ENCODE peak calls at places on chromosomes 6 and 20, in five cellular contexts. U, D, T, O and Y are unnamed samples.

GRCh38 chr20:12969071-12969669 is 39.6 kb upstream of the SPTLC3 start:
- DNase-seq in T (no peak), D (no peak), U (no peak), O (no peak), Y (no peak)

GRCh38 chr6:107435798-107436197 is 23.6 kb downstream of the PDSS2 start:
- DNase-seq in U (no peak), D (no peak), O (peak), T (no peak), Y (no peak)

GRCh38 chr6:83092756-83093399 is 25.4 kb downstream of the DOP1A start:
- DNase-seq in T (no peak), U (no peak), O (peak), D (no peak), Y (no peak)

GRCh38 chr6:13924949-13925881 is at the start of gene RNF182:
- DNase-seq in D (no peak), U (no peak), T (no peak), O (no peak), Y (no peak)

GRCh38 chr6:16754274-16754673 is 7.0 kb downstream of the ATXN1 start:
- DNase-seq in O (no peak), T (no peak), D (no peak), U (no peak), Y (no peak)

GRCh38 chr6:105515054-105515453 is 112.2 kb upstream of the PREP start:
- DNase-seq in U (no peak), D (no peak), O (no peak), T (no peak), Y (no peak)

GRCh38 chr6:46876126-46876525 is 45.6 kb downstream of the ADGRF5 start:
- DNase-seq in U (no peak), D (no peak), T (no peak), O (peak), Y (no peak)

GRCh38 chr6:163782436-163783003 is 368.0 kb downstream of the QKI start:
- DNase-seq in U (no peak), T (no peak), O (no peak), D (no peak), Y (no peak)

GRCh38 chr6:13992417-13993055 is 67.8 kb downstream of the RNF182 start:
- DNase-seq in D (no peak), U (no peak), T (no peak), O (peak), Y (no peak)

GRCh38 chr20:24117386-24117785 is 128.8 kb upstream of the GGTLC1 start:
- DNase-seq in U (no peak), D (no peak), T (no peak), O (peak), Y (no peak)

GRCh38 chr6:137005073-137005472 is 39.7 kb downstream of the IL20RA start:
- DNase-seq in T (no peak), D (no peak), U (no peak), O (no peak), Y (no peak)

GRCh38 chr20:33095249-33095648 is 15.8 kb downstream of the BPIFB4 start:
- DNase-seq in O (no peak), T (no peak), D (no peak), U (no peak), Y (no peak)

GRCh38 chr20:38196592-38196991 is 31.5 kb upstream of the TGM2 start:
- DNase-seq in D (peak), U (peak), O (peak), T (peak), Y (peak)

GRCh38 chr6:136113736-136114173 is 136.4 kb downstream of the MTFR2 start:
- DNase-seq in U (peak), T (peak), O (peak), D (peak), Y (peak)

GRCh38 chr6:106496791-106497190 is 132.5 kb downstream of the RTN4IP1 start:
- DNase-seq in U (no peak), T (no peak), O (no peak), D (no peak), Y (no peak)

GRCh38 chr6:27940766-27941165 is 16.3 kb upstream of the OR2B6 start:
- DNase-seq in O (peak), D (no peak), U (no peak), T (no peak), Y (no peak)

GRCh38 chr6:1608976-1609661 is 596 bp upstream of the FOXC1 start:
- DNase-seq in T (no peak), U (no peak), O (no peak), D (no peak), Y (no peak)

GRCh38 chr20:25314497-25315417 is 66.9 kb downstream of the PYGB start:
- DNase-seq in O (no peak), T (no peak), U (no peak), D (no peak), Y (no peak)

GRCh38 chr6:43092635-43093034 is 16.5 kb downstream of the PTK7 start:
- DNase-seq in U (no peak), T (no peak), O (no peak), D (no peak), Y (no peak)

GRCh38 chr6:43095939-43096338 is 19.8 kb downstream of the PTK7 start:
- DNase-seq in O (no peak), U (no peak), T (no peak), D (no peak), Y (no peak)

GRCh38 chr6:43091020-43091419 is 14.9 kb downstream of the PTK7 start:
- DNase-seq in U (no peak), D (no peak), T (no peak), O (no peak), Y (no peak)

GRCh38 chr6:43091592-43091991 is 15.5 kb downstream of the PTK7 start:
- DNase-seq in D (no peak), U (no peak), T (no peak), O (no peak), Y (no peak)

GRCh38 chr6:43093361-43094289 is 17.5 kb downstream of the PTK7 start:
- DNase-seq in U (peak), T (peak), O (peak), D (no peak), Y (peak)
- TF ChIP-seq CTCF in U (no peak), T (no peak), O (no peak), D (no peak), Y (no peak)

DNA sequence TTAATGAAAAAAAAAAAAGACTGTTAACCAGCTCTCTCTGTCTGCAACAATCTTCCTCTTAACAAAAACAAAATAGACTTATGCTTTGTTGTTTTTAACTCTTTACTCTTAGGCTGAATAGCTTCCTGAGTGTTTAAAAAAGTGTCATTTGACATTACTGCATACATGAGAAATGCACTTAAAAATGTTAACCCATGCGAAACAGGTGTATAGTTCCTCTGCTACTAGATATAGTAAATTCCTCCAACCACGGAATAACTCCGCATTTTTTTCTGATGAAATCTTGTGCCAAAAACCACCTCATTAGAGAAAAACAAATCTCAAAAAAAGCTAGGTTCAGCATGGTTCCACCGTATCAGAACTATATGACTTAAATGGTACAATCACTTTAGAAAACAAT is 426.0 kb downstream of the ADGRB3 start:
- DNase-seq in O (no peak), T (no peak), D (no peak), U (no peak), Y (no peak)
- H3K4me3 ChIP-seq in O (no peak), T (no peak), D (no peak), U (no peak), Y (no peak)

DNA sequence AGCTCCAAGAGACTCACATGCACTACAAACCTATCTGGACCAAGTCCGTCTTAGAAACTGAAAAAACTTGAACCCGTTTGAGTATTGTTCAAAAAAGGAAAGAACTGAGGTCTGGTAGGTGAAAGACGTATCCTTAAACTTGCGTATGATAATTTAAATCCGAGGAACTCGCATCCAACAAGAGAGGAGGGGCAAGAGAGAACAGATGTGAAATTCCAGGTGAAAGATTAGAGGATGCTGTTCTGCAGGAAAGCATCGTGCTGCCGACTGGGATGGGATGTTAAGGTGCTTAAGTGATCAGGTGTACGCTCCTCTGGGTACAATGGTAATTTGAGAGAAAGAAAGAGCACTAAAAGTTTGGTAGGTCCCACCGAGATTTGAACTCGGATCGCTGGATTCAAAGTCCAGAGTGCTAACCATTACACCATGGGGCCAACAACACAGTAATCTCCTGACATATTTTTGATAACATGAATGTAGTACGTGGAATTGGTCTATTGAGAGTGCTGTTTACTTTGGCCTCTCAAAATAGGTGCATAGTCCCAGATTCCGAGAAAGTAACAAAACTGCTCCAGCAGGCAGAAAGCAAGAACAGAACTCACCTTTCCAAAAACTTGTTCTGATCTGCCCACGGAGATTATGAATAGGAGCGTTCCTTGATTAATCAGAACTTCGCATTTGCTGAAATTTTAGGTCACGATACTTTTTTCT is 53.5 kb upstream of the BTN3A2 start:
- DNase-seq in D (peak), O (peak), T (no peak), U (peak), Y (no peak)
- TF ChIP-seq CTCF in D (no peak), O (peak), T (peak), U (no peak), Y (no peak)

DNA sequence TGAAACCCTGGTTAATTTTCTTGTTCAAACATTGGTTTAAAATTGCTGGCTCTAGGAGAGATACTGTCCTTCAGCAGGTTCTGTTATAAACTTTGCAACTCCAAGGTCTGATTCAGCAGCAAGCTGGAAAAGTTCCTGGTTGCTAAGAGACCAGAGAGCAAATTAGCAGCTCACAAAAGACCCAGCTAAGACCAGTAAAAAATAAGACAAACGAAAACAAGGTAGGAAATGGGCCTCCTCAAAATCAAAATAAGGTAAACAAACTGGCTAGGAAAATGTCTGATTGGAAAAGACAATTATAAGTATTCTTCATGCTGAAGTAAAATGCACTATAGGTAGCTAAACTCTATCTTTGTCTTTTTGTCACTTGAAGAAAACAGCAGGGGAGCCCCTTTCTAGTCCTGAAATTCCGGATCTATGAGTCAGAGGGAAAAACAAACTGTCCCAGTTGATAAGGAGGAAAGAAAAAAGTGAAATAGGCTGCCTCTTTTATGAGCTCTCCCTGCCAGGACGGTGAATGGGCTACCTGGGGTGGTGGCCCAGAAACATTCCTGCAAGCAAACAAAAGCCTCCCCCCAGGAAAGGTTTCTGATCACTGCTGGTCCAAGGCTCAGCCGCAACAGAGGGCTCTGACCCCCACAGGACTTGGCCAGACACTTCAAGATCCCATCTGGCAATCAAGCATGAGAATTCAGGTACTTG is 41.6 kb downstream of the UNC5CL start:
- DNase-seq in O (peak), D (no peak), T (peak), U (no peak), Y (peak)
- H3K4me3 ChIP-seq in O (no peak), D (no peak), T (no peak), U (no peak), Y (no peak)

DNA sequence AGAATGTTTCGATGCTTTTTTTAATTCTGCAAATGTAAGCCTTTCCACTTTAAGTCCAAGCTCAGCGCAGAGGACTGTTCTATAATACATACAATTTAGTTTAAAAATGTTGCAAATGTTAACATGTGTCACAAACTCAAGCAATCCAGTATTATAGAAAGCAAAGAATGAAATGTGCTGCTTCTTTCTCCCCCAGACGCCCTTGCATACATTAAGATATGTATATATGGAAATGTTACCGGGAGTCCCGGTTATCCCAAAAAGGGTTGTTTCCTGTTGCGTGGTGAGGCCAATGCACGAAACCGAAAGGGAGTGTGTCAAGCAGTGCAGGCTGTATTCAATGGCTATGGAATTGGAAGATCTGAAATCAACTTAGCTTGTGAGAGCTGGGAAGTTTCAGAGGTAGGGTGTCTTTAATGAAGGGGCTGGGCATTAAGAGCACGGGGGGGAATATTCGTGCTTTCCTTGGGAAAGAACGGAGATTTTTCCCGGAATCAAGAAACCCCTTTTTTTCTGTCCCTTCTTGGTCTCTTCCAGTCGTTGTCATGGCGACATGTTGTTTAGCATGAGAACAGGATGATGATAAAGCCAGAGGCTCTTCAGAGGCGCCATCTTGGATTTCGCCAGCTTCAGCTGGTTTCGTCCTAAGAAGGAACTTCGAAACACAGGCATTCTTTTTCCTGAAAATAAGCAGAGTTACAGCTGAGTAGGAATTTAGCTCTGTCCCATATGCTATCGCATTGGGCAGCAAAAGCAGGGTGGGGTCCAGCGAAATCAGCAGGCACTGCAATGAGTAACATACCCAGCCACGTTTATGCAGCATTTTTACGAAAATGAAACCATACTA is 10.1 kb upstream of the NQO2 start:
- DNase-seq in D (peak), U (peak), T (peak), O (peak), Y (peak)
- TF ChIP-seq CTCF in D (no peak), U (no peak), T (no peak), O (no peak), Y (no peak)

GRCh38 chr20:20743511-20744169 is 31.2 kb upstream of the RALGAPA2 start:
- DNase-seq in D (peak), U (peak), T (no peak), O (peak), Y (no peak)
- H3K4me3 ChIP-seq in D (no peak), U (peak), T (no peak), O (no peak), Y (no peak)